ENCODE peak calls at places on chromosome 4, in eight cellular contexts. K, X, S, O, V, C, A and F are unnamed samples.

GRCh38 chr4:95417531-95417930 is 131.2 kb downstream of the UNC5C start:
- DNase-seq in K (no peak), X (no peak), S (no peak), O (no peak), V (no peak), C (no peak), A (no peak), F (no peak)

GRCh38 chr4:59818656-59819055 is 1381.5 kb upstream of the ADGRL3 start:
- DNase-seq in K (no peak), X (no peak), S (no peak), O (no peak), V (peak; percentile 17), C (no peak), A (no peak), F (no peak)

GRCh38 chr4:145618210-145618911 is 824 bp upstream of the MMAA start:
- DNase-seq in K (no peak), X (peak; percentile 13), S (peak; percentile 4), O (no peak), V (peak; percentile 57), C (no peak), A (no peak), F (no peak)

GRCh38 chr4:6538586-6538985 is 36.4 kb upstream of the MAN2B2 start:
- DNase-seq in K (no peak), X (no peak), S (no peak), O (no peak), V (no peak), C (no peak), A (no peak), F (no peak)

GRCh38 chr4:109440948-109441347 is 7.3 kb downstream of the SEC24B start:
- DNase-seq in K (no peak), X (peak; percentile 74), S (no peak), O (no peak), V (no peak), C (no peak), A (no peak), F (no peak)

GRCh38 chr4:76208005-76208765 is 5.4 kb downstream of the SCARB2 start:
- DNase-seq in K (no peak), X (peak; percentile 65), S (no peak), O (no peak), V (no peak), C (no peak), A (peak; percentile 70), F (peak; percentile 82)

GRCh38 chr4:4376074-4376473 is 10.8 kb upstream of the NSG1 start:
- DNase-seq in K (no peak), X (no peak), S (no peak), O (no peak), V (no peak), C (no peak), A (no peak), F (no peak)

GRCh38 chr4:23789765-23790164 is 100.1 kb downstream of the PPARGC1A start:
- DNase-seq in K (no peak), X (no peak), S (no peak), O (no peak), V (no peak), C (no peak), A (peak; percentile 47), F (peak; percentile 10)

GRCh38 chr4:75555294-75556164 is at the start of gene ODAPH:
- DNase-seq in K (no peak), X (peak; percentile 72), S (no peak), O (peak; percentile 66), V (peak; percentile 84), C (no peak), A (no peak), F (no peak)